ENCODE peak calls at places on chromosomes 4 and X, in seven cellular contexts. Z, I, N, M, O, J and A are unnamed samples.

GRCh38 chr4:30948653-30949052 is 228.5 kb downstream of the PCDH7 start:
- DNase-seq in Z (no peak), I (no peak), N (no peak), M (peak; percentile 14), O (no peak), J (no peak), A (no peak)

GRCh38 chr4:110049951-110050925 is 137.6 kb downstream of the EGF start:
- DNase-seq in Z (peak; percentile 38), I (no peak), N (no peak), M (peak; percentile 45), O (peak; percentile 20), J (no peak), A (no peak)

GRCh38 chr4:123479944-123480343 is 83.3 kb downstream of the SPRY1 start:
- DNase-seq in Z (no peak), I (no peak), N (no peak), M (peak; percentile 67), O (no peak), J (no peak), A (no peak)

GRCh38 chr4:107219681-107220080 is 183.6 kb upstream of the DKK2 start:
- DNase-seq in Z (no peak), I (no peak), N (no peak), M (no peak), O (no peak), J (no peak), A (no peak)

GRCh38 chr4:10256203-10256602 is 139.6 kb upstream of the WDR1 start:
- DNase-seq in Z (no peak), I (no peak), N (no peak), M (no peak), O (no peak), J (no peak), A (no peak)

GRCh38 chr4:108320066-108320465 is 151.3 kb upstream of the LEF1 start:
- DNase-seq in Z (no peak), I (no peak), N (no peak), M (no peak), O (no peak), J (no peak), A (no peak)

GRCh38 chrX:153565996-153566580 is 32.9 kb downstream of the CCNQ start:
- DNase-seq in Z (no peak), I (no peak), N (no peak), M (no peak), O (no peak), J (no peak), A (no peak)

GRCh38 chrX:7219153-7219705 is 71.3 kb upstream of the PUDP start:
- DNase-seq in Z (no peak), I (no peak), N (no peak), M (no peak), O (no peak), J (no peak), A (no peak)

GRCh38 chrX:2327423-2327822 is 173.4 kb downstream of the DHRSX start:
- DNase-seq in Z (no peak), I (no peak), N (no peak), M (no peak), O (no peak), J (no peak), A (no peak)

DNA sequence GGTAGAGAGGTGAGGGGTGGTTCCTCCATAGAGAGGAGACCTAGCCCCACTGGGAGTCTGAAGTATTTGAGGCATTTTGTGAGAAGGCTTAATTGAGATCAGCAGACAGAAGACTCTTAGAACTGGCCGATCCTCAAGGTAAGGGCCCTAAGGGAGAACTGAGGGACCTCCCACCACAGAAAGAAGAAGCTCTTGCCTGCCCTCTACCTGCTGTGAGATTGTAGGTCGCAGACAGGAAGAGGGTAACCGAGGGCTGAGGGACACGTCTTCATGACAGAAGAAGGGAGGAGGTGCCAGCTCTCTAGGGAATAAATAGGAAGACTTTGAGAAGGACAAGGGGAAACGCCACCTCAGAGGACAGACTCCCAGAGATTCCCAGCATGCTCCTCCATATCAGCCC is 24.1 kb upstream of the MAGEC1 start:
- DNase-seq in Z (no peak), I (no peak), N (no peak), M (peak; percentile 22), O (no peak), J (no peak), A (no peak)
- TF ChIP-seq CTCF in Z (no peak), I (no peak), N (no peak), M (no peak), O (no peak), J (no peak), A (no peak)

GRCh38 chr4:184764601-184765000 is 30.7 kb upstream of the CENPU start:
- DNase-seq in Z (no peak), I (no peak), N (no peak), M (no peak), O (no peak), J (no peak), A (no peak)

GRCh38 chr4:184766421-184766820 is 32.5 kb upstream of the CENPU start:
- DNase-seq in Z (no peak), I (no peak), N (no peak), M (no peak), O (no peak), J (no peak), A (no peak)

GRCh38 chr4:184763150-184763780 is 29.4 kb upstream of the CENPU start:
- DNase-seq in Z (no peak), I (no peak), N (no peak), M (no peak), O (no peak), J (no peak), A (no peak)

GRCh38 chr4:184768296-184768695 is 34.4 kb upstream of the CENPU start:
- DNase-seq in Z (no peak), I (no peak), N (no peak), M (no peak), O (no peak), J (no peak), A (no peak)

DNA sequence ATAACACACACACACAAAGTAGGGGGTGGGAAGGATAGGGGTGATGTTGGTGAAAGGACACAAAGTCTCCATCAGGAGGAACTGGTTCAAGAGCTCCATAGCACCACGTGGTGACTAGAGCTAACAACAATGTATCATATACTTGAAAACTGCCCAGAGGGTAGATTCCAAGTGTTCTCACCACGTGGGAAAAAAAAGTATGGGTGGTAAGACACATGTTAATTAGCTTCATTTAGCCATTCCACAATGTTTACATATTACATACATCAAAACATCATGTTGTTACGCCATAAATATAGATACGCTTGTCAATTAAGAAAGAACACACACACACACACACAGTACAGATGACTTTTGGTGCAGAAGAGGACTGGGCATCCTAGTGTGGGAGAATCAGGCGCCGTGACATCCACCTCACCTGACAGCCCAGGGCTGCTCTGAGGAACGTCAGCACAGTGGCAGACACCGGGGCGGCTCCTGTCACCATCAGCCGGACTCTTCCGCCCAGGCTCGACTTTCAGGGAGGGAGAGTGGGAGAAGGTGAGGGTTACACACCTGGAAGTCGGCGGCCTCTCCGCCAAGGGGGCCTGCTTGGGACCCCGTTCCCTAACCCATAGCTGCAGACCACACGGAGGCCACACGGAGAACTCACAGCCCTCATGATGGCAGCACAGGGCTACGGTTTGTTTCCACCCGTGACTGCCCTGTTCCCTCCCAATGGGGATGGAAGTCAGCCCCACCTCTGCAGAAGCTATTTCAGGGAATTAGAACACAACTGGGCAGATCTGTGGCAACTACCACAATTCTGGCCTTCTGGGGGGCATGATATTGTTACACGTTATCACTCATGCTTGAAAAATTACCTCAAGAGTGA is 31.8 kb upstream of the CENPU start:
- DNase-seq in Z (no peak), I (no peak), N (no peak), M (no peak), O (no peak), J (no peak), A (no peak)
- TF ChIP-seq CTCF in Z (no peak), I (no peak), N (no peak), M (no peak), O (no peak), J (no peak), A (no peak)

GRCh38 chrX:49282647-49283011 is 13.0 kb downstream of the PPP1R3F start:
- DNase-seq in Z (no peak), I (no peak), N (peak; percentile 57), M (peak; percentile 20), O (no peak), J (no peak), A (no peak)
- TF ChIP-seq CTCF in Z (peak; percentile 26), I (no peak), N (no peak), M (no peak), O (peak; percentile 43), J (no peak), A (peak; percentile 30)

GRCh38 chrX:68273887-68274286 is 159.4 kb downstream of the OPHN1 start:
- DNase-seq in Z (no peak), I (no peak), N (no peak), M (no peak), O (no peak), J (no peak), A (no peak)
- TF ChIP-seq CTCF in Z (no peak), I (no peak), N (no peak), M (no peak), O (no peak), J (no peak), A (no peak)

GRCh38 chr4:177250056-177250696 is 59.5 kb upstream of the NEIL3 start:
- DNase-seq in Z (peak; percentile 41), I (peak; percentile 31), N (peak; percentile 92), M (peak; percentile 86), O (peak; percentile 47), J (no peak), A (peak; percentile 77)
- TF ChIP-seq CTCF in Z (peak; percentile 83), I (peak; percentile 33), N (no peak), M (peak; percentile 94), O (peak; percentile 100), J (peak; percentile 33), A (peak; percentile 94)